ENCODE peak calls at places on chromosome 14, in six cellular contexts. J is stimulated activated naive CD4-positive, alpha-beta T cell; I is stimulated activated CD4-positive, alpha-beta T cell treated with anti-CD3 and anti-CD28 coated beads, Interleukin-1b, Interleukin-23, amount 100 ng/mL, for 48 hours; K is OCI-M1; T is AG09319; E is heart right ventricle. L is an unnamed sample.

GRCh38 chr14:26938054-26938453 is 340.2 kb upstream of the NOVA1 start:
- DNase-seq in J (no peak), I (no peak), K (no peak), T (no peak), E (no peak), L (no peak)

GRCh38 chr14:94355191-94355794 is 32.2 kb upstream of the SERPINA6 start:
- DNase-seq in J (no peak), I (no peak), K (peak), T (peak), E (peak), L (peak)

GRCh38 chr14:91173221-91173670 is 59.4 kb downstream of the DGLUCY start:
- DNase-seq in J (peak), I (peak), K (peak), T (peak), E (peak), L (peak)

GRCh38 chr14:56118611-56119181 is 485 bp downstream of the PELI2 start:
- DNase-seq in J (no peak), I (peak), K (peak), T (no peak), E (peak), L (peak)

GRCh38 chr14:73903028-73903427 is 16.4 kb downstream of the ZNF410 start:
- DNase-seq in J (no peak), I (no peak), K (no peak), T (no peak), E (no peak), L (no peak)

GRCh38 chr14:54722791-54723432 is 156.0 kb downstream of the SAMD4A start:
- DNase-seq in J (no peak), I (no peak), K (peak), T (no peak), E (no peak), L (no peak)

GRCh38 chr14:72590577-72590976 is 303.3 kb downstream of the DPF3 start:
- DNase-seq in J (peak), I (no peak), K (no peak), T (no peak), E (no peak), L (no peak)

GRCh38 chr14:71336488-71337192 is 429.4 kb downstream of the PCNX1 start:
- DNase-seq in J (no peak), I (no peak), K (no peak), T (no peak), E (no peak), L (no peak)

GRCh38 chr14:101102875-101103274 is 199.4 kb upstream of the RTL1 start:
- DNase-seq in J (no peak), I (no peak), K (no peak), T (no peak), E (no peak), L (peak)

GRCh38 chr14:90368946-90369721 is 27.7 kb upstream of the CALM1 start:
- DNase-seq in J (peak), I (no peak), K (peak), T (no peak), E (no peak), L (peak)

GRCh38 chr14:19801118-19801464 is 2.5 kb upstream of the OR4N2 start:
- DNase-seq in J (no peak), I (no peak), K (no peak), T (no peak), E (no peak), L (no peak)

GRCh38 chr14:55092326-55092725 is 36.7 kb upstream of the LGALS3 start:
- DNase-seq in J (no peak), I (no peak), K (no peak), T (peak), E (no peak), L (no peak)

GRCh38 chr14:26174395-26174794 is 423.4 kb downstream of the NOVA1 start:
- DNase-seq in J (no peak), I (no peak), K (no peak), T (no peak), E (no peak), L (no peak)

GRCh38 chr14:58166005-58166983 is 14.3 kb upstream of the ARMH4 start:
- DNase-seq in J (peak), I (peak), K (peak), T (peak), E (peak), L (peak)

GRCh38 chr14:59360923-59361794 is 104.0 kb downstream of the GPR135 start:
- DNase-seq in J (no peak), I (no peak), K (peak), T (no peak), E (peak), L (no peak)

GRCh38 chr14:103846569-103847438 is 571 bp downstream of the PPP1R13B start:
- DNase-seq in J (no peak), I (peak), K (no peak), T (no peak), E (peak), L (peak)

GRCh38 chr14:96170961-96171592 is 33.6 kb upstream of the BDKRB2 start:
- DNase-seq in J (no peak), I (no peak), K (no peak), T (no peak), E (no peak), L (no peak)

GRCh38 chr14:29608861-29609260 is 318.8 kb downstream of the PRKD1 start:
- DNase-seq in J (no peak), I (no peak), K (no peak), T (no peak), E (no peak), L (no peak)

GRCh38 chr14:94601961-94602391 is 10.2 kb upstream of the SERPINA3 start:
- DNase-seq in J (no peak), I (no peak), K (peak), T (peak), E (peak), L (peak)

GRCh38 chr14:85566603-85567002 is 36.7 kb downstream of the FLRT2 start:
- DNase-seq in J (no peak), I (no peak), K (no peak), T (peak), E (no peak), L (peak)

GRCh38 chr14:46788994-46789393 is 137.4 kb upstream of the RPL10L start:
- DNase-seq in J (no peak), I (no peak), K (no peak), T (no peak), E (no peak), L (no peak)

GRCh38 chr14:69356903-69357543 is 41.1 kb downstream of the ERH start:
- DNase-seq in J (no peak), I (no peak), K (no peak), T (no peak), E (no peak), L (peak)

GRCh38 chr14:105364100-105364708 is 34.1 kb upstream of the TEX22 start:
- DNase-seq in J (peak), I (peak), K (no peak), T (peak), E (peak), L (peak)

GRCh38 chr14:38290601-38291190 is 34.8 kb upstream of the CLEC14A start:
- DNase-seq in J (no peak), I (no peak), K (no peak), T (peak), E (no peak), L (no peak)

GRCh38 chr14:64654072-64654899 is 49.9 kb upstream of the PLEKHG3 start:
- DNase-seq in J (no peak), I (no peak), K (peak), T (no peak), E (no peak), L (peak)

GRCh38 chr14:91373591-91374245 is 43.9 kb downstream of the CCDC88C start:
- DNase-seq in J (peak), I (peak), K (no peak), T (no peak), E (no peak), L (peak)

GRCh38 chr14:79419571-79420327 is 791.6 kb downstream of the DIO2 start:
- DNase-seq in J (no peak), I (no peak), K (no peak), T (no peak), E (no peak), L (no peak)

GRCh38 chr14:20179218-20179617 is 11.5 kb upstream of the OR11G2 start:
- DNase-seq in J (no peak), I (no peak), K (peak), T (no peak), E (no peak), L (no peak)

GRCh38 chr14:70908918-70909641 is 1.8 kb downstream of the PCNX1 start:
- DNase-seq in J (no peak), I (no peak), K (no peak), T (no peak), E (no peak), L (peak)

GRCh38 chr14:104639889-104640548 is 35.4 kb upstream of the TMEM179 start:
- DNase-seq in J (no peak), I (peak), K (peak), T (peak), E (peak), L (peak)

L was measured in osteoblast.